ENCODE peak calls at places on chromosomes 3 and 15, in nine cellular contexts. I, M, A, V, Z, J, G, E and Q are unnamed samples.

GRCh38 chr15:73802336-73803105 is 49.4 kb upstream of the INSYN1 start:
- DNase-seq in A (no peak), V (peak; percentile 73), G (no peak), J (no peak), E (no peak), M (peak; percentile 32), Z (no peak), I (no peak), Q (no peak)

GRCh38 chr3:20043398-20043797 is 3.2 kb downstream of the KAT2B start:
- DNase-seq in V (peak; percentile 92), M (peak; percentile 91), E (peak; percentile 93), G (peak; percentile 78), Z (no peak), I (no peak), J (no peak), A (peak; percentile 76), Q (peak; percentile 80)

GRCh38 chr3:177930771-177931170 is 605.5 kb upstream of the KCNMB2 start:
- DNase-seq in I (no peak), V (no peak), G (no peak), A (no peak), M (no peak), E (no peak), Z (no peak), J (no peak), Q (no peak)

GRCh38 chr15:38540516-38540915 is 24.1 kb downstream of the RASGRP1 start:
- DNase-seq in V (no peak), A (no peak), G (no peak), M (no peak), J (no peak), Z (no peak), I (no peak), E (no peak), Q (no peak)

GRCh38 chr3:54243262-54243931 is 121.0 kb downstream of the CACNA2D3 start:
- DNase-seq in M (no peak), Z (no peak), J (no peak), G (no peak), A (no peak), I (peak; percentile 41), V (no peak), E (no peak), Q (no peak)

GRCh38 chr15:91704343-91704742 is 149.2 kb upstream of the SLCO3A1 start:
- DNase-seq in V (no peak), E (no peak), A (no peak), I (no peak), Z (no peak), G (no peak), J (no peak), M (no peak), Q (no peak)

GRCh38 chr3:4504340-4505261 is 11.5 kb downstream of the ITPR1 start:
- DNase-seq in V (peak; percentile 75), A (no peak), G (peak; percentile 52), E (peak; percentile 52), M (no peak), Z (no peak), J (no peak), I (no peak), Q (peak; percentile 76)

GRCh38 chr3:15512173-15512572 is 9.3 kb downstream of the COLQ start:
- DNase-seq in V (peak; percentile 79), J (no peak), M (peak; percentile 76), A (peak; percentile 48), I (no peak), G (no peak), Z (peak; percentile 27), E (no peak), Q (no peak)

GRCh38 chr15:42210703-42211102 is 2.6 kb upstream of the VPS39 start:
- DNase-seq in J (no peak), E (no peak), G (no peak), I (no peak), M (no peak), A (no peak), Z (no peak), V (no peak), Q (no peak)

DNA sequence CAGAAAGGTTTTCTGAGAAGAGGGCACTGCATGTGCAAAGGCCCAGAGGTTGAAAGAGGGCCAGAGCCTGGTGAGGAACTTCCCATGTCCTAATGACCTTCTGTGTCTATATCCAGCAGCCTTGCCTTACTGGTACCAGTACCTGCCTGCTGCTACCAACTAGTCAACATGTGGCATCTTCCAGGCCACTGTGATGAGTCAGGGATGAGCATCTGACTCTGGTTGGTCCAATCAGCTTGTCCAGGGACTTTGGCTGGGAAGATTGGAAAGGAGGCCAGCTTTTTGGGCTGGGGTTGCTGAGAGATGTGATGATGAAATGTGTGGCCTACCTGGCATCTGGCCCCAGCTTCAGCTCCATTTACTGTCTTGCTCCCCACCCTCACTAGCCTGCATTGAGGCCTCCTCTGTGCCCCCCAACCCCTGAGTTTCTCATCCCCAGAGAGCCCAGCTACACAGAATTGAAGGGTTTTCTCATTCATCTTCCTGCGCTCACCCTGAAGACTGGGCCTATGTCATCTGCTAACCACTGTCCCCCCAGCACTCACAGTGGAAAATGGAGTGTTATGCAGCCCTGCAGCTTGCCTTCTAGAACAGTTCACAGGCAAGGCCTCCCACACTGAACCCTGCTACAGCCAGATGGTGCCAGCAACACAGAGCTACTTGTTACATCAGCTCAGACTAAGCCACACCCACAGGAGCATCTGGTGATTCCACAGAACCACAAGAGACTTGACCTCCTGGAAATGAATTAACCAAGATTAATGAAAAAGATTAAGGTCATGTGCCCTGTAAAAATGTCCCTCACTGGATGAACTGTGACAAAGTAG is 1.3 kb upstream of the TWF2 start:
- DNase-seq in I (no peak), A (no peak), E (peak; percentile 76), Z (peak; percentile 98), V (peak; percentile 87), M (no peak), J (no peak), G (peak; percentile 47), Q (peak; percentile 93)
- TF ChIP-seq POLR2A in I (no peak), A (no peak), E (no peak), Z (no peak), V (no peak), M (no peak), J (no peak), G (no peak), Q (peak; percentile 92)

GRCh38 chr15:76932090-76932966 is 779 bp downstream of the RCN2 start:
- DNase-seq in E (no peak), M (no peak), V (no peak), I (peak; percentile 23), G (no peak), J (no peak), A (no peak), Z (peak; percentile 6), Q (peak; percentile 44)

GRCh38 chr15:76929011-76929760 is 2.4 kb upstream of the RCN2 start:
- DNase-seq in Z (no peak), A (no peak), E (no peak), J (no peak), M (no peak), V (no peak), G (no peak), I (no peak), Q (no peak)

GRCh38 chr15:76928231-76928630 is 3.3 kb upstream of the RCN2 start:
- DNase-seq in A (no peak), G (no peak), J (no peak), I (no peak), V (no peak), E (no peak), M (no peak), Z (no peak), Q (no peak)

GRCh38 chr15:76930831-76931396 is 635 bp upstream of the RCN2 start:
- DNase-seq in J (no peak), G (no peak), V (no peak), E (no peak), Z (no peak), A (no peak), M (no peak), I (no peak), Q (no peak)

GRCh38 chr15:76931397-76932089 is at the start of gene RCN2:
- DNase-seq in M (peak; percentile 96), Z (peak; percentile 90), E (peak; percentile 95), J (peak; percentile 82), A (peak; percentile 96), G (peak; percentile 93), I (peak; percentile 93), V (peak; percentile 98), Q (peak; percentile 94)
- TF ChIP-seq POLR2A in M (peak; percentile 81), Z (peak; percentile 24), E (peak; percentile 37), J (peak; percentile 81), A (peak; percentile 93), G (peak; percentile 69), I (peak; percentile 96), V (peak; percentile 76), Q (peak; percentile 94)

GRCh38 chr3:58237238-58237939 is at the start of gene ABHD6:
- DNase-seq in J (peak; percentile 87), I (peak; percentile 58), E (peak; percentile 74), A (peak; percentile 74), Z (peak; percentile 58), G (peak; percentile 83), M (peak; percentile 78), V (peak; percentile 89), Q (peak; percentile 83)

GRCh38 chr3:58235970-58236369 is 1.6 kb upstream of the ABHD6 start:
- DNase-seq in A (no peak), J (no peak), M (no peak), G (no peak), E (no peak), V (no peak), Z (no peak), I (no peak), Q (no peak)

GRCh38 chr3:58238830-58239229 is 1.2 kb downstream of the ABHD6 start:
- DNase-seq in I (no peak), Z (no peak), E (no peak), M (no peak), V (no peak), G (no peak), A (no peak), J (no peak), Q (no peak)

GRCh38 chr3:58236527-58237237 is 910 bp upstream of the ABHD6 start:
- DNase-seq in E (no peak), M (no peak), J (no peak), V (peak; percentile 74), I (peak; percentile 10), A (no peak), Z (no peak), G (no peak), Q (no peak)

DNA sequence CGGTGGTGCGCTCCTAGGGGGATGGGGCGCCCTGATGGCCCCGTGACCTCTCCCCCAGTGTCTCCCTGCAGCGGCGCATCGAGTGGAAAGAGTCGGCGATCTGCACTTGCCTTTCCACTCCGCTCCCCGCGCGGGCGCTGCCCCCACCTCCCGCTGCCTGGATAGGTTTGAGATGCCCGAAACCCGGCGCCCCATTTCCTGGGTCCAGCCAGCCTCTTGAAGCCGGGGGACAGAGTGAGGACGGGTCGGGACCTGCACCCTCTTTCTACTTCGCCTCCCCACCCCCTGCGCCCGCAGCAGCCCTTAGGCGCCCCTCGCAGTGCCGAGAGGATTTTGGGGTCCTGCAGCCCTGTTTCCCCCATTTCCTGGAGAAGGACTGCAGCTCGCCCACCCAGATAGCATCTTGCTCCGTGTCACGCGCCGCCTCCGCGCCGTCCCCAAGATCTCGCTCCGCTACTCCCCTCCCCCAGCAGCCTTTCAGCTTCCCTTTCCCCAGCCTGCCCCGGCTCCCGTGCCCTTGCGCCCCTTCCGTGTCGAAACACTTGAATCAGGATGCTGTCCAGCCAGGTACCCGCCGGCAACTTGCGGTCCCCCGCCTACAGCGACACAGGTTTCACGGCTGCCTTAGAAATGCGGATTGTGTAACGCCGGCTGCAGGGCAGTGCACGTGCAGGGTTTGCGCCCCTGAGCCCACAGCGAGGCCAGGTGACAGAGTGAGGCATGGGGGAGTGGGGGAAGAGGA is 519 bp downstream of the ABHD6 start:
- DNase-seq in G (peak; percentile 77), V (peak; percentile 88), M (peak; percentile 61), E (peak; percentile 75), A (peak; percentile 56), I (peak; percentile 46), J (no peak), Z (peak; percentile 21), Q (peak; percentile 81)
- TF ChIP-seq POLR2A in G (no peak), V (no peak), M (no peak), E (no peak), A (no peak), I (no peak), J (no peak), Z (no peak), Q (no peak)

GRCh38 chr15:94229591-94230365 is 1.6 kb upstream of the MCTP2 start:
- DNase-seq in I (no peak), V (no peak), A (no peak), E (no peak), G (no peak), M (no peak), J (no peak), Z (no peak), Q (peak; percentile 47)
- TF ChIP-seq POLR2A in I (no peak), V (no peak), A (no peak), E (no peak), G (no peak), M (no peak), J (no peak), Z (no peak), Q (no peak)